ENCODE peak calls at places on chromosome 2, in ten cellular contexts. One of them, this sample, is unnamed.

GRCh38 chr2:71556811-71557210 is 103.5 kb downstream of the DYSF start:
- DNase-seq in B cell: no peak
- DNase-seq in ascending aorta: no peak
- DNase-seq in HFF-Myc: no peak
- DNase-seq in adrenal gland: no peak
- DNase-seq in AG04450: no peak
- DNase-seq in astrocyte of the cerebellum: no peak
- DNase-seq in fibroblast of lung: no peak
- DNase-seq in dorsolateral prefrontal cortex: no peak
- DNase-seq in uterus: no peak
- DNase-seq in this sample: no peak

GRCh38 chr2:28348921-28349320 is 43.7 kb upstream of the FOSL2 start:
- DNase-seq in ascending aorta: no peak
- DNase-seq in AG04450: no peak
- DNase-seq in dorsolateral prefrontal cortex: no peak
- DNase-seq in B cell: no peak
- DNase-seq in astrocyte of the cerebellum: no peak
- DNase-seq in HFF-Myc: no peak
- DNase-seq in fibroblast of lung: no peak
- DNase-seq in uterus: no peak
- DNase-seq in adrenal gland: no peak
- DNase-seq in this sample: no peak

GRCh38 chr2:237459741-237460174 is 27.3 kb upstream of the MLPH start:
- DNase-seq in fibroblast of lung: peak
- DNase-seq in astrocyte of the cerebellum: peak
- DNase-seq in uterus: no peak
- DNase-seq in dorsolateral prefrontal cortex: no peak
- DNase-seq in B cell: no peak
- DNase-seq in ascending aorta: no peak
- DNase-seq in HFF-Myc: peak
- DNase-seq in AG04450: no peak
- DNase-seq in adrenal gland: no peak
- DNase-seq in this sample: no peak

GRCh38 chr2:47198985-47199451 is 43.9 kb upstream of the STPG4 start:
- DNase-seq in B cell: no peak
- DNase-seq in ascending aorta: no peak
- DNase-seq in astrocyte of the cerebellum: peak
- DNase-seq in uterus: no peak
- DNase-seq in dorsolateral prefrontal cortex: no peak
- DNase-seq in HFF-Myc: peak
- DNase-seq in adrenal gland: no peak
- DNase-seq in fibroblast of lung: peak
- DNase-seq in AG04450: peak
- DNase-seq in this sample: no peak

GRCh38 chr2:128921740-128922139 is 603.1 kb upstream of the HS6ST1 start:
- DNase-seq in fibroblast of lung: no peak
- DNase-seq in HFF-Myc: no peak
- DNase-seq in AG04450: no peak
- DNase-seq in uterus: no peak
- DNase-seq in dorsolateral prefrontal cortex: no peak
- DNase-seq in B cell: no peak
- DNase-seq in astrocyte of the cerebellum: no peak
- DNase-seq in adrenal gland: no peak
- DNase-seq in ascending aorta: no peak
- DNase-seq in this sample: no peak

GRCh38 chr2:137937778-137938177 is 26.5 kb upstream of the HNMT start:
- DNase-seq in ascending aorta: no peak
- DNase-seq in uterus: no peak
- DNase-seq in astrocyte of the cerebellum: no peak
- DNase-seq in dorsolateral prefrontal cortex: no peak
- DNase-seq in AG04450: no peak
- DNase-seq in fibroblast of lung: no peak
- DNase-seq in B cell: no peak
- DNase-seq in adrenal gland: no peak
- DNase-seq in HFF-Myc: no peak
- DNase-seq in this sample: no peak

GRCh38 chr2:159044804-159045286 is 76.4 kb downstream of the TANC1 start:
- DNase-seq in B cell: no peak
- DNase-seq in ascending aorta: no peak
- DNase-seq in adrenal gland: peak
- DNase-seq in fibroblast of lung: peak
- DNase-seq in HFF-Myc: peak
- DNase-seq in dorsolateral prefrontal cortex: no peak
- DNase-seq in AG04450: no peak
- DNase-seq in uterus: no peak
- DNase-seq in astrocyte of the cerebellum: no peak
- DNase-seq in this sample: no peak

GRCh38 chr2:80489718-80490117 is 185.2 kb upstream of the LRRTM1 start:
- DNase-seq in astrocyte of the cerebellum: no peak
- DNase-seq in AG04450: no peak
- DNase-seq in B cell: no peak
- DNase-seq in fibroblast of lung: peak
- DNase-seq in adrenal gland: no peak
- DNase-seq in dorsolateral prefrontal cortex: no peak
- DNase-seq in HFF-Myc: peak
- DNase-seq in uterus: no peak
- DNase-seq in ascending aorta: no peak
- DNase-seq in this sample: no peak

GRCh38 chr2:109558076-109558882 is 55.5 kb downstream of the SEPTIN10 start:
- DNase-seq in fibroblast of lung: peak
- DNase-seq in AG04450: no peak
- DNase-seq in HFF-Myc: peak
- DNase-seq in B cell: no peak
- DNase-seq in astrocyte of the cerebellum: peak
- DNase-seq in ascending aorta: no peak
- DNase-seq in adrenal gland: no peak
- DNase-seq in dorsolateral prefrontal cortex: no peak
- DNase-seq in uterus: no peak
- DNase-seq in this sample: no peak

GRCh38 chr2:67840460-67841068 is 222.2 kb downstream of the C1D start:
- DNase-seq in AG04450: peak
- DNase-seq in fibroblast of lung: peak
- DNase-seq in adrenal gland: peak
- DNase-seq in HFF-Myc: no peak
- DNase-seq in astrocyte of the cerebellum: peak
- DNase-seq in uterus: peak
- DNase-seq in dorsolateral prefrontal cortex: no peak
- DNase-seq in ascending aorta: no peak
- DNase-seq in B cell: peak
- DNase-seq in this sample: peak

GRCh38 chr2:37349376-37349775 is 4.9 kb downstream of the QPCT start:
- DNase-seq in fibroblast of lung: no peak
- DNase-seq in HFF-Myc: no peak
- DNase-seq in adrenal gland: no peak
- DNase-seq in AG04450: no peak
- DNase-seq in uterus: no peak
- DNase-seq in astrocyte of the cerebellum: no peak
- DNase-seq in B cell: peak
- DNase-seq in ascending aorta: no peak
- DNase-seq in dorsolateral prefrontal cortex: no peak
- DNase-seq in this sample: no peak

GRCh38 chr2:80896576-80896975 is 592.0 kb upstream of the LRRTM1 start:
- DNase-seq in astrocyte of the cerebellum: no peak
- DNase-seq in fibroblast of lung: no peak
- DNase-seq in dorsolateral prefrontal cortex: no peak
- DNase-seq in B cell: no peak
- DNase-seq in HFF-Myc: no peak
- DNase-seq in ascending aorta: no peak
- DNase-seq in adrenal gland: no peak
- DNase-seq in AG04450: no peak
- DNase-seq in uterus: no peak
- DNase-seq in this sample: no peak

GRCh38 chr2:55111570-55112228 is 61.4 kb upstream of the RTN4 start:
- DNase-seq in dorsolateral prefrontal cortex: peak
- DNase-seq in ascending aorta: peak
- DNase-seq in fibroblast of lung: peak
- DNase-seq in astrocyte of the cerebellum: peak
- DNase-seq in B cell: no peak
- DNase-seq in uterus: peak
- DNase-seq in AG04450: peak
- DNase-seq in HFF-Myc: no peak
- DNase-seq in adrenal gland: peak
- DNase-seq in this sample: no peak

DNA sequence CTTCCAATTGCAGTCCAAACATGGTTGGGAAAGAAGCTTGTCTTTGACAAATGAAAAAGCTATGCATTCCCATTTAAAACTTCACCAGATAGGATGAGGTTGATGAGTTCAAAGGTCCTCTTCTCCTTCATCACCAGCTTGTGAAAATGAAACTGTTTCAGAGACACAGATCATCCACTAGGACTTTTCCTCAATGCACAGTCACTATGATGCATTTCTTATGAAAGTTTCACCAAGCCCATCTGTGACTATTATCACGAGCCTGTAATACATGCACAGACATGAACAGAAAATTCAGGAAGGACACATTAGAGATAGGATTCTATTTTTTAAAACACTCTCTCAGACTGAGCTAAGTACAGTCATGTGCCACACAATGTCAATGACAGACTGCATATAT is 644.4 kb downstream of the PLCL1 start:
- DNase-seq in fibroblast of lung: no peak
- DNase-seq in uterus: no peak
- DNase-seq in ascending aorta: no peak
- DNase-seq in adrenal gland: no peak
- DNase-seq in astrocyte of the cerebellum: no peak
- DNase-seq in dorsolateral prefrontal cortex: no peak
- DNase-seq in AG04450: no peak
- DNase-seq in B cell: no peak
- DNase-seq in HFF-Myc: no peak
- DNase-seq in this sample: no peak
- TF ChIP-seq CTCF in fibroblast of lung: no peak
- TF ChIP-seq CTCF in uterus: no peak
- TF ChIP-seq CTCF in ascending aorta: no peak
- TF ChIP-seq CTCF in adrenal gland: no peak
- TF ChIP-seq CTCF in astrocyte of the cerebellum: no peak
- TF ChIP-seq CTCF in dorsolateral prefrontal cortex: no peak
- TF ChIP-seq CTCF in AG04450: no peak
- TF ChIP-seq CTCF in B cell: no peak
- TF ChIP-seq CTCF in HFF-Myc: no peak
- TF ChIP-seq CTCF in this sample: no peak

GRCh38 chr2:102069311-102069974 is 73.1 kb upstream of the IL1R1 start:
- DNase-seq in adrenal gland: no peak
- DNase-seq in HFF-Myc: no peak
- DNase-seq in astrocyte of the cerebellum: no peak
- DNase-seq in dorsolateral prefrontal cortex: no peak
- DNase-seq in fibroblast of lung: no peak
- DNase-seq in uterus: no peak
- DNase-seq in ascending aorta: no peak
- DNase-seq in AG04450: no peak
- DNase-seq in B cell: no peak
- DNase-seq in this sample: no peak

GRCh38 chr2:102066554-102066953 is 74.8 kb downstream of the IL1R2 start:
- DNase-seq in ascending aorta: no peak
- DNase-seq in astrocyte of the cerebellum: no peak
- DNase-seq in HFF-Myc: no peak
- DNase-seq in fibroblast of lung: no peak
- DNase-seq in adrenal gland: no peak
- DNase-seq in AG04450: no peak
- DNase-seq in dorsolateral prefrontal cortex: no peak
- DNase-seq in uterus: no peak
- DNase-seq in B cell: no peak
- DNase-seq in this sample: no peak

GRCh38 chr2:102073168-102073724 is 69.3 kb upstream of the IL1R1 start:
- DNase-seq in AG04450: no peak
- DNase-seq in fibroblast of lung: no peak
- DNase-seq in dorsolateral prefrontal cortex: no peak
- DNase-seq in uterus: no peak
- DNase-seq in adrenal gland: no peak
- DNase-seq in HFF-Myc: no peak
- DNase-seq in ascending aorta: no peak
- DNase-seq in B cell: no peak
- DNase-seq in astrocyte of the cerebellum: no peak
- DNase-seq in this sample: no peak

GRCh38 chr2:102072741-102073140 is 69.8 kb upstream of the IL1R1 start:
- DNase-seq in B cell: no peak
- DNase-seq in HFF-Myc: no peak
- DNase-seq in AG04450: no peak
- DNase-seq in ascending aorta: no peak
- DNase-seq in adrenal gland: no peak
- DNase-seq in uterus: no peak
- DNase-seq in dorsolateral prefrontal cortex: no peak
- DNase-seq in fibroblast of lung: peak
- DNase-seq in astrocyte of the cerebellum: no peak
- DNase-seq in this sample: no peak

GRCh38 chr2:102070058-102070642 is 72.4 kb upstream of the IL1R1 start:
- DNase-seq in ascending aorta: no peak
- DNase-seq in AG04450: no peak
- DNase-seq in HFF-Myc: no peak
- DNase-seq in dorsolateral prefrontal cortex: no peak
- DNase-seq in uterus: peak
- DNase-seq in B cell: no peak
- DNase-seq in fibroblast of lung: peak
- DNase-seq in adrenal gland: peak
- DNase-seq in astrocyte of the cerebellum: no peak
- DNase-seq in this sample: no peak
- TF ChIP-seq CTCF in ascending aorta: peak
- TF ChIP-seq CTCF in AG04450: no peak
- TF ChIP-seq CTCF in HFF-Myc: no peak
- TF ChIP-seq CTCF in dorsolateral prefrontal cortex: no peak
- TF ChIP-seq CTCF in uterus: no peak
- TF ChIP-seq CTCF in B cell: no peak
- TF ChIP-seq CTCF in fibroblast of lung: no peak
- TF ChIP-seq CTCF in adrenal gland: peak
- TF ChIP-seq CTCF in astrocyte of the cerebellum: no peak
- TF ChIP-seq CTCF in this sample: no peak

DNA sequence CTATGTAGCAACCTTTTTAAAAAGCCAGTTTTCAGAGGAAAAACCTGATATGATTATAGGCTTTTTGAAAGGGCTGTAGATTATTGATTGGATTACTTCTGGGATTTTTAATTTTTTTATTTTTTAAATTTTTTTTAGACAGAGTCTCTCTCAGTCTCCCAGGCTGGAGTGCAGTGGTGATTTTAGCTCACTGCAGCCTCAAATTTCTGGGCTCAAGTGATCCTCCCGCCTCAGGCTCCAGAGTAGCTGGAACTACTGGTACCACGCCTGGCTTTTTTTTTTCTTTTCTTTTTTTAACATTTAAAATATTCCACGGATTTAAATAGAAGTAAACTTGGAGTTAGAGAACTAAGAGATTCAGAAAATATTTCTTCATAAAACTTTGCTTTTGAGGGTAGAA is 1.2 kb downstream of the MRPL19 start:
- DNase-seq in dorsolateral prefrontal cortex: no peak
- DNase-seq in astrocyte of the cerebellum: no peak
- DNase-seq in ascending aorta: no peak
- DNase-seq in uterus: no peak
- DNase-seq in AG04450: no peak
- DNase-seq in fibroblast of lung: no peak
- DNase-seq in B cell: no peak
- DNase-seq in adrenal gland: no peak
- DNase-seq in HFF-Myc: no peak
- DNase-seq in this sample: no peak
- TF ChIP-seq CTCF in dorsolateral prefrontal cortex: no peak
- TF ChIP-seq CTCF in astrocyte of the cerebellum: no peak
- TF ChIP-seq CTCF in ascending aorta: no peak
- TF ChIP-seq CTCF in uterus: no peak
- TF ChIP-seq CTCF in AG04450: no peak
- TF ChIP-seq CTCF in fibroblast of lung: no peak
- TF ChIP-seq CTCF in B cell: no peak
- TF ChIP-seq CTCF in adrenal gland: no peak
- TF ChIP-seq CTCF in HFF-Myc: no peak
- TF ChIP-seq CTCF in this sample: no peak

GRCh38 chr2:148201075-148202004 is 180.4 kb downstream of the MBD5 start:
- DNase-seq in fibroblast of lung: peak
- DNase-seq in uterus: no peak
- DNase-seq in adrenal gland: peak
- DNase-seq in HFF-Myc: peak
- DNase-seq in ascending aorta: no peak
- DNase-seq in AG04450: no peak
- DNase-seq in dorsolateral prefrontal cortex: peak
- DNase-seq in astrocyte of the cerebellum: no peak
- DNase-seq in B cell: peak
- DNase-seq in this sample: no peak
- TF ChIP-seq CTCF in fibroblast of lung: peak
- TF ChIP-seq CTCF in uterus: no peak
- TF ChIP-seq CTCF in adrenal gland: no peak
- TF ChIP-seq CTCF in HFF-Myc: peak
- TF ChIP-seq CTCF in ascending aorta: peak
- TF ChIP-seq CTCF in AG04450: peak
- TF ChIP-seq CTCF in dorsolateral prefrontal cortex: peak
- TF ChIP-seq CTCF in astrocyte of the cerebellum: peak
- TF ChIP-seq CTCF in B cell: peak
- TF ChIP-seq CTCF in this sample: peak